ENCODE peak calls at places on chromosomes 12 and 14, in five cellular contexts. S is neural crest cell, U is breast epithelium, D is Peyer's patch, J is GM13977. N is an unnamed sample.

GRCh38 chr12:34603382-34604035 is 581.2 kb downstream of the ALG10 start:
- DNase-seq in D (no peak), U (no peak), J (peak), S (no peak), N (no peak)

GRCh38 chr12:113934946-113935345 is 31.2 kb downstream of the RBM19 start:
- DNase-seq in J (no peak), D (no peak), U (no peak), S (no peak), N (no peak)

GRCh38 chr12:52132754-52133161 is 53.3 kb downstream of the SMIM41 start:
- DNase-seq in J (no peak), D (no peak), U (peak), S (no peak), N (no peak)

GRCh38 chr14:61564623-61565091 is 130.7 kb upstream of the HIF1A start:
- DNase-seq in S (no peak), D (no peak), U (no peak), J (no peak), N (no peak)

GRCh38 chr12:116090516-116090915 is 187.0 kb downstream of the MED13L start:
- DNase-seq in J (no peak), S (no peak), U (no peak), D (no peak), N (no peak)

GRCh38 chr14:60085085-60085484 is 6.6 kb upstream of the PCNX4 start:
- DNase-seq in S (no peak), U (no peak), J (no peak), D (no peak), N (no peak)

GRCh38 chr14:54669759-54670630 is 103.1 kb downstream of the SAMD4A start:
- DNase-seq in S (no peak), D (peak), J (no peak), U (no peak), N (no peak)

GRCh38 chr14:52848626-52849025 is 57.2 kb upstream of the GNPNAT1 start:
- DNase-seq in U (no peak), D (no peak), J (no peak), S (no peak), N (no peak)

GRCh38 chr12:113955109-113955970 is 10.8 kb downstream of the RBM19 start:
- DNase-seq in S (peak), D (peak), J (no peak), U (no peak), N (no peak)

GRCh38 chr12:132178801-132179401 is 34.6 kb downstream of the NOC4L start:
- DNase-seq in U (no peak), D (no peak), S (no peak), J (no peak), N (no peak)

GRCh38 chr14:90518941-90519256 is 122.1 kb downstream of the CALM1 start:
- DNase-seq in D (peak), S (no peak), J (peak), U (no peak), N (no peak)

GRCh38 chr14:79571361-79571760 is 639.9 kb downstream of the DIO2 start:
- DNase-seq in D (no peak), J (no peak), S (no peak), U (no peak), N (no peak)

GRCh38 chr14:105817971-105818711 is 291.8 kb downstream of the TMEM121 start:
- DNase-seq in D (peak), U (no peak), J (no peak), S (no peak), N (no peak)

GRCh38 chr12:131755305-131756113 is 44.6 kb downstream of the SFSWAP start:
- DNase-seq in D (no peak), S (no peak), U (no peak), J (peak), N (no peak)

GRCh38 chr14:38143651-38144505 is 63.8 kb upstream of the SSTR1 start:
- DNase-seq in S (no peak), U (no peak), J (no peak), D (no peak), N (no peak)

GRCh38 chr14:51283402-51283825 is 43.4 kb downstream of the TMX1 start:
- DNase-seq in S (no peak), U (no peak), D (no peak), J (peak), N (no peak)

GRCh38 chr14:27506272-27506671 is 908.4 kb upstream of the NOVA1 start:
- DNase-seq in D (no peak), U (no peak), S (no peak), J (no peak), N (no peak)
- TF ChIP-seq CTCF in D (no peak), U (no peak), S (no peak), J (no peak), N (no peak)

DNA sequence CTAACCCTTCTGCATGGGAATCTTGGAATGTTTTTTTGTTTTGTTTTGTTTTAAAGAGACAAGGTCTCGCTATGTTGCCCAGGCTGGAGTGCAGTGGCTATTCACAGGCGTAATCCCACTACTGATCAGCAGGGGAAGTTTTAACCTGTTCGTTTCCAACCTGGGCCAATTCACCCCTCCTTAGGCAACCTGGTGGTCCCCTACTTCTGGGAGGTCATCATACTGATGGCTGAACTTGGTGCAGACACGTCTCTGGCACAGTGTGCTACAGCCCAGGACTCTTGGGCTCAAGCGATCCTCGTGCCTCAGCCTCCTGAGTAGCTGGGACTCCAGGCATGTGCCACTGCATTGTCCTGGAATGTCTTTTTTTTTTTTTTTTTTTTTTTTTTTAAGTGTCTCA is 48.9 kb upstream of the ISM2 start:
- DNase-seq in S (no peak), U (no peak), D (no peak), J (no peak), N (no peak)
- TF ChIP-seq CTCF in S (peak), U (no peak), D (no peak), J (no peak), N (peak)

DNA sequence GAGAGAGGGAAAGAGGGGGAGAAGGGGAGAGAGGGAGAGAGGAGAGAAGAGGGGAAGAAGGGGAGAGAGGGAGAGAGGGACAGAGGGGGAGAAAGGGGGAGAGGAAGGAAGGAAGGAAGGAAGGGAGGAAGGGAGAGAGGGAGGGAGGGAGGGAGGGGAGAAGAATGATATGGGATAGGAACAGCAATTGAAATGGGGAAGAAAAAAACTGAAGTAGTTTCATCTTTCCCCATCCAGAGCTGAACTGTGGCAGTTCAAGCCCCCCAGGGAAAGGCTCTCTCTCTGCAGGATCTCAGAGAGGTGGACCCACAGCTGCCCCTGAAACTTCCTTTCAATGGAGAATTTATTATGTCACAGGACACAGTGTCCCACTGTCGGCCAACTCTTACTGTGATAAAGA is 136.9 kb downstream of the DPF3 start:
- DNase-seq in U (no peak), D (no peak), J (no peak), S (no peak), N (no peak)
- TF ChIP-seq CTCF in U (no peak), D (no peak), J (no peak), S (no peak), N (no peak)

DNA sequence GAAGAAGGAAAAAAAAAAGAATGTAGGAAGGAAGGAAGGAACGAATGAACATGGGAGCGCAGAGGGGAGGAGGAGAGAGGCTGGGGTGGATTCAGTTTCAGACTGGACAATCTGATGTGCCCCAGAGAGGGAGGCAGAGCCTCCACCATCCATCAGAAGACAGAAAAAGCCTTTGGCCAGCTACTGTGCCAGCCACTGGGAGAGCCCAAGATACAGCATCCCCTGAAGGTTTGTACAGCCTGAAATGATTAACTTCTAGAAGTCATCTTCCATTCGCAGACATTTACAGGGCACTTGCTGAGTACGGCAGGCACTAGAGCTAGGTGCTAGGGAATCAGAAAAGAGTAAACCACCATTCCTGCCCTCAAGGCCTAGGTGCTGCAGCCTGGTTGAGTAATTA is 9.0 kb downstream of the PLEKHG6 start:
- DNase-seq in J (no peak), S (no peak), U (no peak), D (no peak), N (no peak)
- TF ChIP-seq CTCF in J (no peak), S (no peak), U (no peak), D (no peak), N (no peak)